ENCODE peak calls at places on chromosomes 4 and X, in five cellular contexts. One of them, this sample, is unnamed.

GRCh38 chrX:45404206-45404605 is 203.5 kb upstream of the DIPK2B start:
- DNase-seq in glutamatergic neuron: no peak
- DNase-seq in GM12891: no peak
- DNase-seq in iris pigment epithelial cell: no peak
- DNase-seq in stimulated activated CD8-positive, alpha-beta memory T cell treated with anti-CD3 and anti-CD28 coated beads, Interleukin-12 subunit alpha, Interleukin-12 subunit beta, amount 100 ng/mL, for 1 hour: no peak
- DNase-seq in this sample: no peak

GRCh38 chr4:75673959-75674328 is 733 bp upstream of the G3BP2 start:
- DNase-seq in stimulated activated CD8-positive, alpha-beta memory T cell treated with anti-CD3 and anti-CD28 coated beads, Interleukin-12 subunit alpha, Interleukin-12 subunit beta, amount 100 ng/mL, for 1 hour: no peak
- DNase-seq in iris pigment epithelial cell: peak; percentile 24
- DNase-seq in GM12891: no peak
- DNase-seq in glutamatergic neuron: no peak
- DNase-seq in this sample: no peak

GRCh38 chr4:153927546-153927945 is 138.7 kb upstream of the SFRP2 start:
- DNase-seq in glutamatergic neuron: no peak
- DNase-seq in iris pigment epithelial cell: no peak
- DNase-seq in stimulated activated CD8-positive, alpha-beta memory T cell treated with anti-CD3 and anti-CD28 coated beads, Interleukin-12 subunit alpha, Interleukin-12 subunit beta, amount 100 ng/mL, for 1 hour: no peak
- DNase-seq in GM12891: no peak
- DNase-seq in this sample: no peak

GRCh38 chr4:121096629-121097028 is 24.3 kb upstream of the NDNF start:
- DNase-seq in stimulated activated CD8-positive, alpha-beta memory T cell treated with anti-CD3 and anti-CD28 coated beads, Interleukin-12 subunit alpha, Interleukin-12 subunit beta, amount 100 ng/mL, for 1 hour: no peak
- DNase-seq in iris pigment epithelial cell: peak; percentile 43
- DNase-seq in glutamatergic neuron: no peak
- DNase-seq in GM12891: no peak
- DNase-seq in this sample: no peak

GRCh38 chr4:11566440-11567022 is 137.8 kb upstream of the HS3ST1 start:
- DNase-seq in stimulated activated CD8-positive, alpha-beta memory T cell treated with anti-CD3 and anti-CD28 coated beads, Interleukin-12 subunit alpha, Interleukin-12 subunit beta, amount 100 ng/mL, for 1 hour: no peak
- DNase-seq in iris pigment epithelial cell: peak; percentile 34
- DNase-seq in glutamatergic neuron: no peak
- DNase-seq in GM12891: no peak
- DNase-seq in this sample: no peak

GRCh38 chr4:89344571-89344970 is 37.0 kb upstream of the GPRIN3 start:
- DNase-seq in iris pigment epithelial cell: peak; percentile 73
- DNase-seq in glutamatergic neuron: no peak
- DNase-seq in stimulated activated CD8-positive, alpha-beta memory T cell treated with anti-CD3 and anti-CD28 coated beads, Interleukin-12 subunit alpha, Interleukin-12 subunit beta, amount 100 ng/mL, for 1 hour: no peak
- DNase-seq in GM12891: no peak
- DNase-seq in this sample: no peak

GRCh38 chrX:101931104-101931493 is 728 bp downstream of the ZMAT1 start:
- DNase-seq in GM12891: peak; percentile 0
- DNase-seq in glutamatergic neuron: no peak
- DNase-seq in iris pigment epithelial cell: no peak
- DNase-seq in stimulated activated CD8-positive, alpha-beta memory T cell treated with anti-CD3 and anti-CD28 coated beads, Interleukin-12 subunit alpha, Interleukin-12 subunit beta, amount 100 ng/mL, for 1 hour: no peak
- DNase-seq in this sample: no peak

GRCh38 chr4:7487998-7488671 is 53.4 kb upstream of the PSAPL1 start:
- DNase-seq in GM12891: no peak
- DNase-seq in glutamatergic neuron: no peak
- DNase-seq in iris pigment epithelial cell: no peak
- DNase-seq in stimulated activated CD8-positive, alpha-beta memory T cell treated with anti-CD3 and anti-CD28 coated beads, Interleukin-12 subunit alpha, Interleukin-12 subunit beta, amount 100 ng/mL, for 1 hour: no peak
- DNase-seq in this sample: no peak

GRCh38 chr4:88969746-88970145 is 87.2 kb downstream of the FAM13A start:
- DNase-seq in stimulated activated CD8-positive, alpha-beta memory T cell treated with anti-CD3 and anti-CD28 coated beads, Interleukin-12 subunit alpha, Interleukin-12 subunit beta, amount 100 ng/mL, for 1 hour: no peak
- DNase-seq in iris pigment epithelial cell: no peak
- DNase-seq in GM12891: no peak
- DNase-seq in glutamatergic neuron: no peak
- DNase-seq in this sample: no peak

GRCh38 chr4:26941951-26942350 is 81.3 kb downstream of the STIM2 start:
- DNase-seq in glutamatergic neuron: no peak
- DNase-seq in iris pigment epithelial cell: no peak
- DNase-seq in GM12891: no peak
- DNase-seq in stimulated activated CD8-positive, alpha-beta memory T cell treated with anti-CD3 and anti-CD28 coated beads, Interleukin-12 subunit alpha, Interleukin-12 subunit beta, amount 100 ng/mL, for 1 hour: no peak
- DNase-seq in this sample: no peak

GRCh38 chr4:2073808-2074481 is 14.8 kb downstream of the NAT8L start:
- DNase-seq in glutamatergic neuron: peak; percentile 27
- DNase-seq in iris pigment epithelial cell: no peak
- DNase-seq in stimulated activated CD8-positive, alpha-beta memory T cell treated with anti-CD3 and anti-CD28 coated beads, Interleukin-12 subunit alpha, Interleukin-12 subunit beta, amount 100 ng/mL, for 1 hour: no peak
- DNase-seq in GM12891: no peak
- DNase-seq in this sample: no peak

GRCh38 chr4:2289311-2289954 is 27.5 kb upstream of the MXD4 start:
- DNase-seq in iris pigment epithelial cell: no peak
- DNase-seq in stimulated activated CD8-positive, alpha-beta memory T cell treated with anti-CD3 and anti-CD28 coated beads, Interleukin-12 subunit alpha, Interleukin-12 subunit beta, amount 100 ng/mL, for 1 hour: no peak
- DNase-seq in GM12891: no peak
- DNase-seq in glutamatergic neuron: no peak
- DNase-seq in this sample: no peak

GRCh38 chrX:72054776-72055495 is 76.8 kb downstream of the RTL5 start:
- DNase-seq in glutamatergic neuron: peak; percentile 65
- DNase-seq in GM12891: no peak
- DNase-seq in iris pigment epithelial cell: no peak
- DNase-seq in stimulated activated CD8-positive, alpha-beta memory T cell treated with anti-CD3 and anti-CD28 coated beads, Interleukin-12 subunit alpha, Interleukin-12 subunit beta, amount 100 ng/mL, for 1 hour: no peak
- DNase-seq in this sample: peak; percentile 42

GRCh38 chr4:138611721-138612120 is 369.6 kb upstream of the SLC7A11 start:
- DNase-seq in iris pigment epithelial cell: no peak
- DNase-seq in GM12891: no peak
- DNase-seq in stimulated activated CD8-positive, alpha-beta memory T cell treated with anti-CD3 and anti-CD28 coated beads, Interleukin-12 subunit alpha, Interleukin-12 subunit beta, amount 100 ng/mL, for 1 hour: no peak
- DNase-seq in glutamatergic neuron: no peak
- DNase-seq in this sample: no peak

GRCh38 chr4:184345573-184345922 is 127.9 kb upstream of the ENPP6 start:
- DNase-seq in glutamatergic neuron: peak; percentile 30
- DNase-seq in iris pigment epithelial cell: no peak
- DNase-seq in stimulated activated CD8-positive, alpha-beta memory T cell treated with anti-CD3 and anti-CD28 coated beads, Interleukin-12 subunit alpha, Interleukin-12 subunit beta, amount 100 ng/mL, for 1 hour: no peak
- DNase-seq in GM12891: no peak
- DNase-seq in this sample: no peak

GRCh38 chr4:169263791-169264392 is 6.9 kb downstream of the SH3RF1 start:
- DNase-seq in GM12891: no peak
- DNase-seq in stimulated activated CD8-positive, alpha-beta memory T cell treated with anti-CD3 and anti-CD28 coated beads, Interleukin-12 subunit alpha, Interleukin-12 subunit beta, amount 100 ng/mL, for 1 hour: no peak
- DNase-seq in glutamatergic neuron: no peak
- DNase-seq in iris pigment epithelial cell: no peak
- DNase-seq in this sample: no peak

GRCh38 chr4:2364654-2365053 is 53.8 kb downstream of the ZFYVE28 start:
- DNase-seq in glutamatergic neuron: no peak
- DNase-seq in GM12891: no peak
- DNase-seq in stimulated activated CD8-positive, alpha-beta memory T cell treated with anti-CD3 and anti-CD28 coated beads, Interleukin-12 subunit alpha, Interleukin-12 subunit beta, amount 100 ng/mL, for 1 hour: peak; percentile 35
- DNase-seq in iris pigment epithelial cell: peak; percentile 52
- DNase-seq in this sample: no peak

GRCh38 chr4:13905543-13905942 is 278.0 kb upstream of the BOD1L1 start:
- DNase-seq in GM12891: no peak
- DNase-seq in iris pigment epithelial cell: peak; percentile 94
- DNase-seq in stimulated activated CD8-positive, alpha-beta memory T cell treated with anti-CD3 and anti-CD28 coated beads, Interleukin-12 subunit alpha, Interleukin-12 subunit beta, amount 100 ng/mL, for 1 hour: no peak
- DNase-seq in glutamatergic neuron: no peak
- DNase-seq in this sample: no peak

GRCh38 chrX:40099046-40099968 is 1.5 kb upstream of the BCOR start:
- DNase-seq in GM12891: no peak
- DNase-seq in iris pigment epithelial cell: peak; percentile 31
- DNase-seq in glutamatergic neuron: peak; percentile 46
- DNase-seq in stimulated activated CD8-positive, alpha-beta memory T cell treated with anti-CD3 and anti-CD28 coated beads, Interleukin-12 subunit alpha, Interleukin-12 subunit beta, amount 100 ng/mL, for 1 hour: no peak
- DNase-seq in this sample: no peak

GRCh38 chrX:17830211-17830610 is 30.9 kb downstream of the RAI2 start:
- DNase-seq in stimulated activated CD8-positive, alpha-beta memory T cell treated with anti-CD3 and anti-CD28 coated beads, Interleukin-12 subunit alpha, Interleukin-12 subunit beta, amount 100 ng/mL, for 1 hour: no peak
- DNase-seq in glutamatergic neuron: no peak
- DNase-seq in iris pigment epithelial cell: no peak
- DNase-seq in GM12891: no peak
- DNase-seq in this sample: no peak

GRCh38 chr4:147633643-147634042 is 16.4 kb downstream of the TMEM184C start:
- DNase-seq in GM12891: no peak
- DNase-seq in stimulated activated CD8-positive, alpha-beta memory T cell treated with anti-CD3 and anti-CD28 coated beads, Interleukin-12 subunit alpha, Interleukin-12 subunit beta, amount 100 ng/mL, for 1 hour: no peak
- DNase-seq in glutamatergic neuron: no peak
- DNase-seq in iris pigment epithelial cell: no peak
- DNase-seq in this sample: no peak

GRCh38 chr4:154740462-154740861 is 3.3 kb upstream of the LRAT start:
- DNase-seq in iris pigment epithelial cell: no peak
- DNase-seq in stimulated activated CD8-positive, alpha-beta memory T cell treated with anti-CD3 and anti-CD28 coated beads, Interleukin-12 subunit alpha, Interleukin-12 subunit beta, amount 100 ng/mL, for 1 hour: no peak
- DNase-seq in GM12891: no peak
- DNase-seq in glutamatergic neuron: no peak
- DNase-seq in this sample: no peak

GRCh38 chr4:186104114-186104894 is at the start of gene FAM149A:
- DNase-seq in stimulated activated CD8-positive, alpha-beta memory T cell treated with anti-CD3 and anti-CD28 coated beads, Interleukin-12 subunit alpha, Interleukin-12 subunit beta, amount 100 ng/mL, for 1 hour: peak; percentile 35
- DNase-seq in glutamatergic neuron: peak; percentile 59
- DNase-seq in iris pigment epithelial cell: peak; percentile 1
- DNase-seq in GM12891: peak; percentile 70
- DNase-seq in this sample: no peak

GRCh38 chrX:97119474-97120109 is 235.9 kb downstream of the RPA4 start:
- DNase-seq in iris pigment epithelial cell: no peak
- DNase-seq in glutamatergic neuron: no peak
- DNase-seq in stimulated activated CD8-positive, alpha-beta memory T cell treated with anti-CD3 and anti-CD28 coated beads, Interleukin-12 subunit alpha, Interleukin-12 subunit beta, amount 100 ng/mL, for 1 hour: no peak
- DNase-seq in GM12891: no peak
- DNase-seq in this sample: no peak

GRCh38 chrX:68851082-68851481 is 22.3 kb downstream of the EFNB1 start:
- DNase-seq in GM12891: no peak
- DNase-seq in iris pigment epithelial cell: no peak
- DNase-seq in stimulated activated CD8-positive, alpha-beta memory T cell treated with anti-CD3 and anti-CD28 coated beads, Interleukin-12 subunit alpha, Interleukin-12 subunit beta, amount 100 ng/mL, for 1 hour: no peak
- DNase-seq in glutamatergic neuron: no peak
- DNase-seq in this sample: no peak

GRCh38 chrX:9745417-9746115 is 20.1 kb downstream of the GPR143 start:
- DNase-seq in stimulated activated CD8-positive, alpha-beta memory T cell treated with anti-CD3 and anti-CD28 coated beads, Interleukin-12 subunit alpha, Interleukin-12 subunit beta, amount 100 ng/mL, for 1 hour: no peak
- DNase-seq in GM12891: no peak
- DNase-seq in iris pigment epithelial cell: peak; percentile 40
- DNase-seq in glutamatergic neuron: no peak
- DNase-seq in this sample: no peak

GRCh38 chr4:88674989-88675388 is 22.6 kb downstream of the NAP1L5 start:
- DNase-seq in iris pigment epithelial cell: peak; percentile 65
- DNase-seq in GM12891: no peak
- DNase-seq in stimulated activated CD8-positive, alpha-beta memory T cell treated with anti-CD3 and anti-CD28 coated beads, Interleukin-12 subunit alpha, Interleukin-12 subunit beta, amount 100 ng/mL, for 1 hour: no peak
- DNase-seq in glutamatergic neuron: peak; percentile 67
- DNase-seq in this sample: no peak

GRCh38 chrX:31038585-31039326 is 33.1 kb downstream of the FTHL17 start:
- DNase-seq in GM12891: no peak
- DNase-seq in stimulated activated CD8-positive, alpha-beta memory T cell treated with anti-CD3 and anti-CD28 coated beads, Interleukin-12 subunit alpha, Interleukin-12 subunit beta, amount 100 ng/mL, for 1 hour: no peak
- DNase-seq in iris pigment epithelial cell: peak; percentile 36
- DNase-seq in glutamatergic neuron: peak; percentile 47
- DNase-seq in this sample: peak; percentile 32

GRCh38 chr4:26302390-26302897 is 18.4 kb upstream of the RBPJ start:
- DNase-seq in stimulated activated CD8-positive, alpha-beta memory T cell treated with anti-CD3 and anti-CD28 coated beads, Interleukin-12 subunit alpha, Interleukin-12 subunit beta, amount 100 ng/mL, for 1 hour: no peak
- DNase-seq in glutamatergic neuron: no peak
- DNase-seq in iris pigment epithelial cell: no peak
- DNase-seq in GM12891: no peak
- DNase-seq in this sample: no peak

GRCh38 chr4:26152051-26152450 is 168.8 kb upstream of the RBPJ start:
- DNase-seq in glutamatergic neuron: no peak
- DNase-seq in iris pigment epithelial cell: no peak
- DNase-seq in GM12891: no peak
- DNase-seq in stimulated activated CD8-positive, alpha-beta memory T cell treated with anti-CD3 and anti-CD28 coated beads, Interleukin-12 subunit alpha, Interleukin-12 subunit beta, amount 100 ng/mL, for 1 hour: no peak
- DNase-seq in this sample: no peak

GRCh38 chr4:98394134-98394533 is 132.9 kb downstream of the RAP1GDS1 start:
- DNase-seq in stimulated activated CD8-positive, alpha-beta memory T cell treated with anti-CD3 and anti-CD28 coated beads, Interleukin-12 subunit alpha, Interleukin-12 subunit beta, amount 100 ng/mL, for 1 hour: no peak
- DNase-seq in iris pigment epithelial cell: peak; percentile 19
- DNase-seq in glutamatergic neuron: no peak
- DNase-seq in GM12891: no peak
- DNase-seq in this sample: no peak

GRCh38 chr4:127781303-127782024 is 658 bp upstream of the HSPA4L start:
- DNase-seq in iris pigment epithelial cell: peak; percentile 40
- DNase-seq in glutamatergic neuron: peak; percentile 66
- DNase-seq in stimulated activated CD8-positive, alpha-beta memory T cell treated with anti-CD3 and anti-CD28 coated beads, Interleukin-12 subunit alpha, Interleukin-12 subunit beta, amount 100 ng/mL, for 1 hour: no peak
- DNase-seq in GM12891: no peak
- DNase-seq in this sample: no peak